ENCODE peak calls at places on chromosomes 1 and 21, in seven cellular contexts. S, H, F, V, G, R and X are unnamed samples.
A peak's percentile ranks its signal among the peaks of the same experiment; 100 is the strongest.

GRCh38 chr1:157114183-157115121 is 14.8 kb upstream of the ETV3L start:
- DNase-seq in S (no peak), H (peak; percentile 6), V (no peak), F (no peak), G (no peak), R (no peak), X (no peak)

GRCh38 chr1:211579434-211580302 is 707 bp upstream of the SLC30A1 start:
- DNase-seq in F (no peak), S (no peak), G (no peak), H (peak; percentile 96), V (no peak), R (no peak), X (peak; percentile 90)

GRCh38 chr1:33826711-33827110 is 37.2 kb upstream of the HMGB4 start:
- DNase-seq in F (no peak), R (no peak), G (peak; percentile 65), S (no peak), V (no peak), H (no peak), X (no peak)

GRCh38 chr1:93324486-93325464 is 20.9 kb upstream of the DR1 start:
- DNase-seq in R (no peak), G (no peak), F (no peak), H (no peak), S (peak; percentile 85), V (peak; percentile 29), X (no peak)

GRCh38 chr21:45938453-45938755 is 43.2 kb upstream of the COL6A1 start:
- DNase-seq in F (no peak), R (no peak), V (no peak), S (no peak), G (no peak), H (no peak), X (no peak)

GRCh38 chr21:44803651-44804050 is 2.0 kb upstream of the UBE2G2 start:
- DNase-seq in S (no peak), G (no peak), V (no peak), R (no peak), H (no peak), F (no peak), X (no peak)

GRCh38 chr1:92210701-92211100 is 7.0 kb upstream of the C1orf146 start:
- DNase-seq in R (no peak), F (no peak), G (no peak), H (no peak), S (peak; percentile 53), V (no peak), X (no peak)

GRCh38 chr21:43025636-43026180 is 49.9 kb downstream of the CBS start:
- DNase-seq in G (no peak), R (no peak), V (peak; percentile 86), S (peak; percentile 95), F (no peak), H (no peak), X (no peak)

GRCh38 chr1:19100008-19100407 is 110.1 kb downstream of the UBR4 start:
- DNase-seq in R (no peak), F (no peak), H (no peak), V (no peak), S (no peak), G (no peak), X (no peak)

GRCh38 chr1:19096990-19097389 is 113.1 kb downstream of the UBR4 start:
- DNase-seq in H (no peak), V (no peak), G (no peak), S (no peak), F (no peak), R (no peak), X (no peak)

GRCh38 chr1:19091539-19091938 is 118.5 kb downstream of the UBR4 start:
- DNase-seq in G (no peak), H (no peak), V (no peak), S (no peak), F (no peak), R (no peak), X (no peak)

GRCh38 chr1:19101244-19101643 is 108.8 kb downstream of the UBR4 start:
- DNase-seq in H (no peak), V (no peak), F (no peak), S (no peak), G (no peak), R (no peak), X (no peak)

GRCh38 chr1:19096036-19096833 is 113.8 kb downstream of the UBR4 start:
- DNase-seq in H (peak; percentile 76), G (no peak), V (no peak), R (no peak), S (no peak), F (peak; percentile 28), X (peak; percentile 31)
- TF ChIP-seq CTCF in H (peak; percentile 88), G (peak; percentile 36), V (peak; percentile 58), R (peak; percentile 65), S (peak; percentile 37), F (peak; percentile 64), X (peak; percentile 22)

GRCh38 chr1:234429434-234429806 is 49.6 kb downstream of the TARBP1 start:
- DNase-seq in H (no peak), R (no peak), F (no peak), G (no peak), V (no peak), S (no peak), X (no peak)
- TF ChIP-seq CTCF in H (no peak), R (no peak), F (no peak), G (no peak), V (no peak), S (no peak), X (no peak)

DNA sequence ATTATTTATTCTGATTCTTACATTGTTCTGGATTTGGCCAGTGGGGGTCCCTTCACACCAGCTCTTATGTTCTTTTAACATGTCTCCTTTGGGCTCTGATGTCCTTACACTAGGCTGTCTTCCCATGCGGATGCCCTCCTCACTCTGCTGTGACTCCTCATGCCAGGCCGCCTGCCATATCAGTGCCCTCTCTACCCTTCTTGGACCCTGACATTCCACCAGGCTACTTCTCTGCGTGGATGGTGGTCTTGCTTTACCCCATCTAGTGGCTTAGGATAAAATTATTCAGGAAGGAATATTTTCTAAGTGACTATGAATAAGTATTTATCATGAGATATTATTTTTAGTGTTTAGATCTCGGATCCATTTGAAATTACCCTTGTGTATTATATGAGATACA is 21.2 kb downstream of the ATF6 start:
- DNase-seq in G (no peak), F (no peak), R (no peak), S (no peak), H (no peak), V (no peak), X (no peak)
- TF ChIP-seq CTCF in G (peak; percentile 35), F (no peak), R (no peak), S (no peak), H (peak; percentile 11), V (peak; percentile 48), X (no peak)

GRCh38 chr1:46413596-46413985 is 19.5 kb downstream of the FAAH start:
- DNase-seq in S (no peak), R (peak; percentile 32), F (no peak), V (no peak), G (no peak), H (peak; percentile 71), X (peak; percentile 50)

GRCh38 chr1:46411010-46411405 is 16.9 kb downstream of the FAAH start:
- DNase-seq in S (no peak), G (no peak), V (no peak), F (no peak), R (peak; percentile 35), H (no peak), X (no peak)

GRCh38 chr1:46412853-46413595 is 18.9 kb downstream of the FAAH start:
- DNase-seq in G (no peak), V (no peak), F (no peak), S (no peak), R (peak; percentile 35), H (no peak), X (no peak)

GRCh38 chr1:46410156-46411009 is 16.3 kb downstream of the FAAH start:
- DNase-seq in H (no peak), S (peak; percentile 23), F (no peak), R (peak; percentile 47), V (no peak), G (no peak), X (no peak)

GRCh38 chr1:46411601-46412341 is 17.7 kb downstream of the FAAH start:
- DNase-seq in R (peak; percentile 49), F (no peak), V (no peak), H (peak; percentile 53), G (no peak), S (no peak), X (peak; percentile 29)
- TF ChIP-seq CTCF in R (peak; percentile 13), F (peak; percentile 53), V (peak; percentile 30), H (peak; percentile 87), G (peak; percentile 41), S (peak; percentile 5), X (peak; percentile 44)

GRCh38 chr1:205739348-205740160 is 10.4 kb downstream of the NUCKS1 start:
- DNase-seq in G (no peak), F (no peak), H (no peak), S (peak; percentile 58), R (no peak), V (peak; percentile 3), X (no peak)
- TF ChIP-seq CTCF in G (peak; percentile 35), F (no peak), H (peak; percentile 23), S (peak; percentile 14), R (peak; percentile 22), V (peak; percentile 23), X (no peak)